ENCODE peak calls at places on chromosomes 7 and 10, in eight cellular contexts. R is neuronal stem cell; D is SK-N-MC; L is Caco-2; A is AG04450; B is IMR-90; F is bronchial epithelial cell; G is CD8-positive, alpha-beta memory T cell. E is an unnamed sample.

GRCh38 chr7:32047075-32047474 is 23.1 kb downstream of the PDE1C start:
- DNase-seq in F (no peak), R (no peak), L (no peak), B (no peak), D (no peak), G (no peak), A (no peak), E (no peak)

GRCh38 chr10:2898509-2898860 is 168.9 kb upstream of the PFKP start:
- DNase-seq in L (no peak), R (no peak), B (no peak), F (no peak), A (no peak), G (no peak), D (no peak), E (no peak)

GRCh38 chr10:109823196-109823595 is 100.1 kb downstream of the XPNPEP1 start:
- DNase-seq in G (no peak), D (no peak), F (peak), B (no peak), L (no peak), A (no peak), R (no peak), E (no peak)

GRCh38 chr7:128103498-128104108 is 72.4 kb upstream of the LRRC4 start:
- DNase-seq in B (no peak), F (no peak), G (no peak), A (no peak), L (no peak), D (no peak), R (no peak), E (no peak)

GRCh38 chr7:50552139-50552538 is 13.1 kb downstream of the DDC start:
- DNase-seq in R (no peak), A (no peak), F (no peak), G (no peak), B (no peak), L (no peak), D (no peak), E (no peak)

GRCh38 chr10:131547129-131547799 is 235.7 kb upstream of the TCERG1L start:
- DNase-seq in R (no peak), L (no peak), B (no peak), A (no peak), D (no peak), F (no peak), G (no peak), E (no peak)

GRCh38 chr7:875476-876076 is 778 bp upstream of the GET4 start:
- DNase-seq in F (no peak), R (no peak), L (no peak), A (no peak), B (no peak), D (no peak), G (no peak), E (no peak)

GRCh38 chr7:77975672-77976480 is 177.3 kb downstream of the PHTF2 start:
- DNase-seq in L (no peak), D (no peak), A (no peak), R (no peak), G (no peak), F (no peak), B (no peak), E (no peak)

GRCh38 chr10:57657164-57657765 is 610.4 kb downstream of the IPMK start:
- DNase-seq in R (peak), L (peak), F (peak), D (no peak), G (no peak), B (peak), A (no peak), E (no peak)

GRCh38 chr10:103278862-103279298 is 1.9 kb downstream of the INA start:
- DNase-seq in L (no peak), F (peak), R (peak), A (no peak), G (peak), B (peak), D (no peak), E (no peak)

GRCh38 chr10:25175527-25176420 is 973 bp downstream of the GPR158 start:
- DNase-seq in F (no peak), A (no peak), B (no peak), R (peak), D (no peak), L (no peak), G (no peak), E (no peak)

GRCh38 chr7:33485746-33486491 is 356.6 kb downstream of the BBS9 start:
- DNase-seq in D (no peak), F (peak), A (no peak), G (no peak), L (no peak), R (no peak), B (peak), E (no peak)

GRCh38 chr10:48913674-48914073 is 26.0 kb downstream of the LRRC18 start:
- DNase-seq in B (no peak), G (no peak), F (no peak), R (no peak), L (no peak), A (no peak), D (no peak), E (no peak)

GRCh38 chr10:122492955-122493597 is 31.7 kb downstream of the HTRA1 start:
- DNase-seq in R (no peak), L (no peak), G (no peak), B (peak), F (no peak), D (no peak), A (no peak), E (no peak)

GRCh38 chr10:102150970-102151773 is 1.0 kb upstream of the NOLC1 start:
- DNase-seq in L (peak), B (peak), A (no peak), R (no peak), F (peak), G (no peak), D (no peak), E (no peak)

GRCh38 chr10:63368365-63368764 is 97.4 kb downstream of the JMJD1C start:
- DNase-seq in F (no peak), D (no peak), B (no peak), L (no peak), A (no peak), R (no peak), G (no peak), E (no peak)

GRCh38 chr10:66204838-66205237 is 721.0 kb upstream of the LRRTM3 start:
- DNase-seq in L (no peak), G (no peak), R (no peak), D (no peak), F (no peak), B (no peak), A (no peak), E (no peak)

GRCh38 chr7:13860734-13861133 is 128.7 kb downstream of the ETV1 start:
- DNase-seq in B (peak), L (no peak), R (no peak), A (no peak), F (peak), G (no peak), D (no peak), E (no peak)

GRCh38 chr10:79287973-79288715 is 59.1 kb upstream of the PPIF start:
- DNase-seq in F (no peak), A (no peak), R (no peak), L (no peak), B (no peak), D (no peak), G (no peak), E (no peak)

GRCh38 chr10:79282388-79282787 is 64.9 kb upstream of the PPIF start:
- DNase-seq in B (no peak), L (no peak), A (no peak), D (no peak), R (no peak), F (no peak), G (no peak), E (no peak)

GRCh38 chr10:79284158-79284871 is 63.0 kb upstream of the PPIF start:
- DNase-seq in L (no peak), A (no peak), R (no peak), B (no peak), G (no peak), D (no peak), F (no peak), E (no peak)

GRCh38 chr10:79286318-79286951 is 60.8 kb upstream of the PPIF start:
- DNase-seq in F (peak), B (peak), R (no peak), G (peak), D (no peak), L (no peak), A (no peak), E (no peak)

DNA sequence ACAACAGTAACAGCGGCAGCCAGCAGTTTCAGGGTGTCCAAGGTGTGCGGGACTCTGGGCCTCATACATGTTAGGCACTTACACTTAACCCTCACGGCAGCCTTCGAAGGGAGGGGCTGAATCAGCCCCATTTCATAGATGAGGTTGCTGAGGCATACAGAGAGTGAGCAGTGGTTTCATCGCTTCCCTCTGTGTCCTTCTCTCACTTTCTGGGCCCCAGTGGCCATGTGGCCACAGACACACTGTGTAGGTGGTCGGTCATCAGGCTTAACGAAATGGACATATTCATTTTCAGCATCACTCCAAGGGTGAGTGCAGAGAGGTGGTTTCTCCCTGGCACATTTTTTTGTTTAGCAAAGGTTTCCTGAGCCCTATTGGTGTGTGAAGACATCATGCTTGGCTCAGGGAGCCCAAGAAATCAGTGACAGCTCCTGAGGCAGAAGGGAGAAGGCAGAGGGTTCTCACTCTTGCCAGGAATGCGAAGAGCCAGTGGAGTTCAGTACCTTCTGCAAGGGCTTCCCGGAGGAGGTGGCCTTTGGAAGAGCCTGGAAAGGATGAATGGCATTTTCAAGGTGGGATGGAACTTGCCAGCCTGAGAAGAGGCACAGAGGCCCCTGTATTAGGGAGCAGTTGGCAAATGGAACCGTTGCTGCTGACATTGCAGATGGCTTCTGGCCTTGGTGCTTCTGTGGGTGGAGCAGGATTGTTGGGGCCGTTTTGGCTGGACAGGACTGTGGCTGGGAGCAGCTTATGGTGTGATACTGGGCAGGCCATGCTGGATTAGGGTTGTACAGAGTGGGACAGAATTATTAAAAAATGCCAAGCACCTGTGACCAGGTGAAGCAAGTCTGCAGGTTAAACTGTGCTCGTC is 61.7 kb upstream of the PPIF start:
- DNase-seq in B (no peak), D (no peak), A (no peak), R (no peak), G (no peak), F (no peak), L (no peak), E (no peak)
- H3K4me3 ChIP-seq in B (no peak), D (no peak), A (no peak), R (no peak), G (peak), F (no peak), L (no peak), E (no peak)

GRCh38 chr7:48781783-48782182 is 142.6 kb upstream of the CDC14C start:
- DNase-seq in R (no peak), G (no peak), L (no peak), F (peak), B (no peak), D (no peak), A (no peak), E (no peak)

DNA sequence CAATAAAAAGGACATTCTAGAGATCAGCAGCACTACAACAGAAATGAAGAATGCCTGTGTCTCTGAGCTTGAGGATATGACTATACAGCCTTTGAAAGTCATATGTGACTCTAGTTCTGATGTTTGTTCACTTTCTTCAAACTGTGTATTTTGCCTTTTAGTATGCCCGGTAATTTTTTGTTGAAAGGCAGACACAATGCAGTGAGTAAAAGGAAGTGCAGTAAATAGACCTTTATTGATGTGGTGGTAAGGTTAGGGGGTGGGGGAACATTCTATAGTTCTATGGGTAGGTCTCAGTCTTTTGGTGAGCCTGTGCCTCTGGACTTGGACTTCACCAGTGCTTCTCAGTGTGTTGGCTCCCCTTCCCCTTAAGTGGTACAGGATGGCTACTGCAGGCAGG is 143.5 kb upstream of the CDC14C start:
- DNase-seq in B (no peak), L (no peak), G (no peak), F (no peak), R (no peak), D (no peak), A (no peak), E (no peak)
- H3K4me3 ChIP-seq in B (no peak), L (no peak), G (no peak), F (no peak), R (no peak), D (no peak), A (no peak), E (no peak)

GRCh38 chr7:8922726-8923125 is 489.3 kb downstream of the NXPH1 start:
- DNase-seq in F (no peak), L (no peak), A (no peak), R (no peak), G (no peak), D (no peak), B (no peak), E (no peak)
- H3K4me3 ChIP-seq in F (no peak), L (no peak), A (no peak), R (no peak), G (no peak), D (no peak), B (no peak), E (no peak)

GRCh38 chr7:67375427-67375826 is 378.8 kb downstream of the TYW1 start:
- DNase-seq in D (no peak), L (no peak), R (no peak), F (no peak), B (no peak), A (no peak), G (no peak), E (no peak)
- H3K4me3 ChIP-seq in D (no peak), L (no peak), R (no peak), F (no peak), B (no peak), A (no peak), G (no peak), E (no peak)

GRCh38 chr10:62148155-62148554 is 120.5 kb downstream of the RTKN2 start:
- DNase-seq in L (no peak), A (no peak), B (no peak), F (no peak), R (no peak), D (no peak), G (no peak), E (no peak)
- H3K4me3 ChIP-seq in L (no peak), A (no peak), B (no peak), F (no peak), R (no peak), D (no peak), G (no peak), E (no peak)

GRCh38 chr10:33331020-33331557 is 3.4 kb downstream of the NRP1 start:
- DNase-seq in F (no peak), A (no peak), B (no peak), D (no peak), L (no peak), R (no peak), G (no peak), E (no peak)

GRCh38 chr10:33330543-33331019 is 3.9 kb downstream of the NRP1 start:
- DNase-seq in D (peak), G (peak), R (peak), A (peak), L (peak), F (peak), B (peak), E (no peak)

GRCh38 chr10:33327750-33328149 is 6.7 kb downstream of the NRP1 start:
- DNase-seq in A (no peak), R (no peak), D (no peak), L (no peak), B (peak), F (no peak), G (no peak), E (no peak)

GRCh38 chr10:33328253-33328652 is 6.2 kb downstream of the NRP1 start:
- DNase-seq in A (no peak), F (no peak), R (no peak), B (no peak), L (no peak), G (no peak), D (no peak), E (no peak)

DNA sequence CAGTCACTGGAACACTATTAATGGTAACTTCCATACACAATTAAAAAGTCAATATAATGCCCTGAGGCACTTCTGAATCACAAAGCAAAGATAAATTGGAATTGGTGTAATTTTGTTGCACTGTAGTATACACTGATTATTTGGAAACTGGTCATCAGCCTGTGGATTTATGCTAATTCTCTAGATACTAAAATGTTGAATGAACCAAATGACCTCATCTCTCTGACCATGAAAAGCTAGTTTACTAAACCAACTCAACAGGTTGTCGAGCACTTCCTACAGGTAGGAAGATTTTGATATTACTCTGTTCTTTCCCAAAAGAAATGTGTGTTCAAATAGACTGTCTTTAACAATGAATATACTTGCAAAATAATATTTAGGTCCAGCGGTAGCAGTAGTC is 5.3 kb downstream of the NRP1 start:
- DNase-seq in A (no peak), G (no peak), L (no peak), F (no peak), B (no peak), D (no peak), R (no peak), E (no peak)
- H3K4me3 ChIP-seq in A (peak), G (no peak), L (no peak), F (no peak), B (no peak), D (no peak), R (no peak), E (no peak)

DNA sequence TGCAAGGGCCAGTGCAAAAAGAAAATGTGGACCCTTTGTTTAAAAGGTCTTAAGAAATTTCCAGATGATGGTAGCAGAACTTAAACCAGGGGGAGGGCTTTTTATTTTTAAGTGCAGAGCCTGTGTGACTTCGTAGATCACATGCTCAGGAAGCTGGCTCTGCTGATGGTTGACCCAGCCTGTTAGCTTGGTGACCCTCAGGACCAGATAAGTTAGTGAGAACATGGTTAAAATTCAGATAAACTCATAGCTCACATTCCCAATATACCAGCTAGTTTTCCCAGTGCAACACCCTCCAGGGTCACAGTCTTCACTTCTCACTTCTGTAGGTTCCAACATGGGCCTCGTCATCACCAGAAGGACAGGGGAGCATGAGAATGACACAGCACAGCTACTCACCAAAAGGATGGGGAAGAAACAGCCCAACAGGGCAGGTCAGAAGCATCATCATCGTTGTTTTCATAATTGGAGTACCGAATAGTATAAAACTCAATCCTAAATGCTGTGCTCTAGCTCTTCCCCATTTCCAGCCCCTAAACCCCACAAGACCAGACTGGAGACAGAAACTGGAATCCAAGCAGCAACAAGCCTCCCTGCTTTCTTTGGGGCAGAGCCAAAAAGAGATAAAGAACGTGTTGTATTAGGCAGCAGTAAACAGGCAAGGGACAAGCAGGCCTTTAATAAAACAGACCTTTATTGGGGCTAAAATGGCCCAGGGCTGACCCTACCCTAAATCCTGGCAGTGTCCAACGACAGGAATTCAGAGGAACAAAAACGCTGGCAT is 102.2 kb upstream of the ANKRD1 start:
- DNase-seq in A (no peak), G (no peak), L (no peak), D (no peak), R (no peak), F (no peak), B (no peak), E (no peak)
- H3K4me3 ChIP-seq in A (no peak), G (no peak), L (no peak), D (no peak), R (no peak), F (no peak), B (no peak), E (no peak)

DNA sequence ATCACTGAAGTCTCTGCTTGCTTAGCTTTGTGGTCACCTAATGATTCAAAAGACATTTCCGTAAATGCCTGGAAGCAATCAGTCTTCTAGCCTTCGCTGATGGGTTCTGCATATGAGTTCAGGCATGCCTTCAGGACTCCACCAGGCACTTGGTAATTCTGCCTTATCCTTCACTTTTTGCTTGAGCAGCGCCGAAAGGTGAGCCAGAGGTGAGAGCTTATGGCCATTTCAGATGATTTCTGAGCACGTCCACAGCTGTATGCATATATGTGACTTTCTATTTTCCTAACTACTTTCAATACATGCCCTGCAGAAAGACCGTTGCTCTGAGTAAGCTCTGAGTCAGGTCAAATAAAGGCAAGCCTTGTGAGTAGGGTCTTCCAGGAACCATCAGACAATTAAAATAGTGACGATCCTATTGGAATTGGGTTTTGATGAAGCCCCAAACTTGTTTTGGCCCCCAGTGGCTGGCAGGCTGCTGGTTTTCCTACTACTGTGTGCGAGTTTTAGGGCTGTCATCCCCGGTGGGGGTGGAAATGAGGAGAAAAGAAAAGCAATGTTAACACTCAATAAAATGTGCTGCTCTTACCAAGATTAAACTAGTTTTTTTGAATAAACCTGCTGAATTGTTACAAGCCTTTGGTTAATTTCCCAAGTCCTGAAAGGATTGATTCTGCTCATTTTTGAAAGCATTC is 154.4 kb upstream of the AKR1E2 start:
- DNase-seq in D (no peak), B (peak), A (no peak), G (no peak), L (no peak), R (no peak), F (peak), E (no peak)
- H3K4me3 ChIP-seq in D (no peak), B (no peak), A (no peak), G (no peak), L (no peak), R (no peak), F (peak), E (no peak)

GRCh38 chr7:18529213-18529612 is 33.7 kb downstream of the HDAC9 start:
- DNase-seq in F (no peak), R (no peak), A (no peak), D (no peak), B (no peak), G (no peak), L (no peak), E (no peak)

GRCh38 chr7:18530224-18531179 is 35.0 kb downstream of the HDAC9 start:
- DNase-seq in L (no peak), B (no peak), R (no peak), G (no peak), F (no peak), A (no peak), D (no peak), E (no peak)

GRCh38 chr7:18524248-18524647 is 28.7 kb downstream of the HDAC9 start:
- DNase-seq in A (no peak), F (no peak), D (no peak), B (no peak), G (no peak), L (no peak), R (no peak), E (no peak)

GRCh38 chr7:18521945-18522566 is 26.5 kb downstream of the HDAC9 start:
- DNase-seq in L (no peak), F (no peak), A (no peak), B (peak), D (no peak), R (no peak), G (no peak), E (no peak)

GRCh38 chr7:18526368-18526878 is 30.9 kb downstream of the HDAC9 start:
- DNase-seq in D (no peak), B (no peak), L (no peak), F (no peak), G (no peak), A (no peak), R (no peak), E (no peak)
- H3K4me3 ChIP-seq in D (no peak), B (no peak), L (no peak), F (no peak), G (no peak), A (no peak), R (no peak), E (no peak)

E was measured in BJ.